ENCODE peak calls at places on chromosomes 12 and 14, in six cellular contexts. D is DND-41, M is spleen, N is thyroid gland, J is neural progenitor cell, T is tibial artery. I is an unnamed sample.

GRCh38 chr14:94971750-94972149 is 185.6 kb downstream of the DICER1 start:
- DNase-seq in D (no peak), T (peak; percentile 73), N (no peak), M (no peak), J (no peak), I (no peak)

GRCh38 chr14:54344445-54344844 is 52.4 kb upstream of the CDKN3 start:
- DNase-seq in M (no peak), J (no peak), N (no peak), T (no peak), D (no peak), I (no peak)

GRCh38 chr14:20751963-20752562 is 6.4 kb downstream of the EDDM3A start:
- DNase-seq in T (no peak), N (no peak), M (no peak), D (no peak), J (no peak), I (no peak)

GRCh38 chr14:103140316-103141109 is 17.3 kb downstream of the TNFAIP2 start:
- DNase-seq in J (no peak), T (no peak), D (no peak), N (peak; percentile 80), M (no peak), I (no peak)

GRCh38 chr12:4540633-4541032 is 1.9 kb downstream of the RAD51AP1 start:
- DNase-seq in D (no peak), J (no peak), N (no peak), M (no peak), T (no peak), I (no peak)

GRCh38 chr12:6199531-6200265 is 502 bp upstream of the CD9 start:
- DNase-seq in T (no peak), N (peak; percentile 68), D (no peak), J (peak; percentile 80), M (no peak), I (no peak)

GRCh38 chr14:77103475-77103874 is 5.4 kb downstream of the CIPC start:
- DNase-seq in T (no peak), N (no peak), M (no peak), J (no peak), D (no peak), I (no peak)

GRCh38 chr14:100692859-100693558 is 33.7 kb upstream of the DLK1 start:
- DNase-seq in D (no peak), J (no peak), M (no peak), T (no peak), N (no peak), I (no peak)

GRCh38 chr14:99564256-99564902 is 39.6 kb downstream of the CCDC85C start:
- DNase-seq in J (no peak), N (peak; percentile 90), T (peak; percentile 46), M (no peak), D (no peak), I (no peak)

GRCh38 chr12:71415336-71416231 is 24.0 kb upstream of the LGR5 start:
- DNase-seq in N (no peak), J (peak; percentile 82), T (no peak), M (no peak), D (peak; percentile 27), I (no peak)

GRCh38 chr12:32868885-32869284 is 27.7 kb downstream of the PKP2 start:
- DNase-seq in N (no peak), J (no peak), T (no peak), M (no peak), D (no peak), I (no peak)

GRCh38 chr14:73717998-73718741 is 4.0 kb upstream of the PNMA1 start:
- DNase-seq in M (peak; percentile 69), D (no peak), N (peak; percentile 67), T (no peak), J (peak; percentile 81), I (no peak)

GRCh38 chr14:53331247-53331646 is 178.1 kb upstream of the DDHD1 start:
- DNase-seq in T (no peak), N (no peak), J (no peak), M (no peak), D (no peak), I (no peak)

GRCh38 chr12:50554651-50555050 is 49.9 kb downstream of the DIP2B start:
- DNase-seq in J (no peak), T (no peak), N (no peak), M (no peak), D (no peak), I (no peak)

GRCh38 chr12:93946542-93947150 is 201.7 kb upstream of the PLXNC1 start:
- DNase-seq in N (no peak), T (no peak), J (no peak), M (no peak), D (no peak), I (no peak)

GRCh38 chr14:72752034-72752412 is 141.9 kb downstream of the DPF3 start:
- DNase-seq in D (no peak), M (no peak), J (no peak), N (no peak), T (no peak), I (no peak)

DNA sequence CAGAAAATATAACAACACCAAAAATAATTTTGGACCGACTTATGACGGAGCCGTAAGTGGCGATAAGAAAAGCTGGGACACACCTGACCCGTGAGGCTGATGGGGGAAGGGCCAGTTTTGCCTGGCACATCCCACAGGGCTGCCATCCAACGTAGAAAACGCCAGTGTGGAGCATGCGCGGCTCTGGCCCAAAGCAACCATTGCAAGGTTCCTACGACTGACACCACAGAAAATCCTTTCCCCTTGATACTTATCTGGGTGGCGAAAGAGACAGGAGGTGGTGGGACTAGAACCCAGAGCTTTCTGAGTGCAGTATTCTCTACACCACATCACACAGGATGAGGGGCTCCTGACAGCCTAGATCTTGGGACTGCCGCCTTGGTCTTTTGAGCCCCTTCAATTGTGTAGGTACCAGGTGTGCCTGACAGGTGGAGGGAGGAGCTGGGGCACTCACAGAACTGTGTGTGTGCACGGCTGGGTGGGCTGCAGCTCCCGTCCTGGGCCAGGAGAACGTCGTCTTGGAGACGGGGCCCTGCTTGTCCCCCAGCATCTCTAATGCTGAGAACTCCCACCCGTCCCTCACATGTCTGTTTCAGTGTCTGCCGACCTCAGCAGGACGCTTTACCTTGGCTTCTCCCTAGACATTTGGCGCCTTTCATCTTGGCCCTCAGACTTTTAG is 17.4 kb upstream of the CACNA2D4 start:
- DNase-seq in N (no peak), J (no peak), D (no peak), T (no peak), M (no peak), I (no peak)
- H3K27ac ChIP-seq in N (peak overlapping the region; percentile 55), J (no peak overlapping the region), D (no peak overlapping the region), T (peak overlapping the region; percentile 86), M (no peak overlapping the region), I (no peak overlapping the region)

GRCh38 chr12:121814429-121815119 is 10.8 kb downstream of the SETD1B start:
- DNase-seq in D (no peak), M (peak; percentile 78), N (no peak), T (no peak), J (no peak), I (no peak)

GRCh38 chr12:121813951-121814350 is 10.1 kb downstream of the SETD1B start:
- DNase-seq in T (no peak), M (peak; percentile 72), J (no peak), D (no peak), N (no peak), I (no peak)

GRCh38 chr12:121811434-121812319 is 7.9 kb downstream of the SETD1B start:
- DNase-seq in D (peak; percentile 93), M (peak; percentile 94), N (peak; percentile 81), T (no peak), J (peak; percentile 92), I (peak; percentile 60)

GRCh38 chr12:121812320-121812871 is 8.6 kb downstream of the SETD1B start:
- DNase-seq in D (no peak), M (peak; percentile 90), J (peak; percentile 88), T (no peak), N (peak; percentile 84), I (no peak)

DNA sequence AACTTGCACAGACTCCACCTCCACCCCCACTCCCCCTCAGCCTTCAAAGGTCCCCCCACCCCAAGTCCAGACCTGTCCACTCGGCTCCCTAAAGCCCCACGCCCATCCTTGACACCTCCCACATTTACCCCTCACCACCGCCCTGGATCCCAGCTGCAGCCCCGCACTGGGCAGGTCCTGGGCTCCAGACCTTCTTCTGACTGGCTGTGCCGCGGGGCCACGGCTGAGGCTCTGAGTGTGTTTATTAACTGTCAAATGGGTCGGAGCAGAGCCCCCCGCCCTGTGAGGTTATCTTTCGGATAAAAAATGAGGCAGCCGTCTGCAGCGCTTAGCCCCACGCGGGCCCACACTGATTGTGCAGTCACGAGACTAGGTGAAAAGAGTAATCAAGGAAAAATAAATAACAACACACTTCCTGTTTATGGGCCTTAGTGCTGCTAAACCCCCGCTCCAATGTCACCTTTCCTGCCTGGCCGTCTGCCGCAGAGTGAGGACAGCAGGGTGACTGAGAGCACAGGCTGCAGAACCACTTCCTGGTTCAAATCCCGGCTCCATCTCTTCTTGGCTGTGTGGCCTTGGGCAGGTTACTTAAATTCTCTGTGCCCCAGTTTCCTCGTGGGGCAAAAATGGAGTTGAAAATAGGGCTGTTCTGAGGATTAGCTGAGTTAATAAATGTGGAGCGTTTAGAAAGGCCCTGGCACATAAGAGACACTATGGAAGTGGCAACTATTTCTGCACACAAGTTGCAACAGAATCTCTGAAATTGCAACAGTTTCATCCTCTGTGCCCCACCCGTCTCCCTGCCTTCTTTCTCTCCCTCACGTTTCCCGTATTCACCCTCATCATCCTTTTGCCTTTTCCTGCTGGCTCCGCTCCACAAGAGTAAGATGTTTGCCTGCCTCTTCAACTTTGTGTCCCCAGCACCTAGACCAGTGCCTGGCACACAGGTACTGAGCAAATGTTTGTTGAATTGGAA is 9.4 kb downstream of the SETD1B start:
- DNase-seq in J (no peak), N (no peak), T (no peak), M (peak; percentile 78), D (no peak), I (peak; percentile 60)
- H3K4me3 ChIP-seq in J (peak overlapping the region; percentile 60), N (peak overlapping the region; percentile 36), T (peak overlapping the region; percentile 57), M (peak overlapping the region; percentile 61), D (no peak overlapping the region), I (peak overlapping the region; percentile 42)

GRCh38 chr14:24186831-24187537 is 1.6 kb downstream of the IPO4 start:
- DNase-seq in N (no peak), T (no peak), D (no peak), M (no peak), J (no peak), I (no peak)

GRCh38 chr14:24187538-24187915 is 1.1 kb downstream of the IPO4 start:
- DNase-seq in D (peak; percentile 18), N (no peak), J (no peak), M (no peak), T (no peak), I (no peak)

GRCh38 chr14:24189460-24189859 is 844 bp upstream of the IPO4 start:
- DNase-seq in M (no peak), N (no peak), D (no peak), J (no peak), T (no peak), I (no peak)

GRCh38 chr14:24189059-24189375 is 401 bp upstream of the IPO4 start:
- DNase-seq in J (no peak), D (no peak), N (no peak), M (no peak), T (no peak), I (no peak)

GRCh38 chr14:24188251-24189058 is at the start of gene IPO4:
- DNase-seq in M (peak; percentile 97), J (peak; percentile 99), D (peak; percentile 97), T (peak; percentile 96), N (peak; percentile 97), I (peak; percentile 98)
- H3K27ac ChIP-seq in M (peak within 1 kb of the TSS; percentile 81), J (no peak within 1 kb of the TSS), D (peak within 1 kb of the TSS; percentile 72), T (peak within 1 kb of the TSS; percentile 73), N (peak within 1 kb of the TSS; percentile 31), I (peak within 1 kb of the TSS; percentile 79)

DNA sequence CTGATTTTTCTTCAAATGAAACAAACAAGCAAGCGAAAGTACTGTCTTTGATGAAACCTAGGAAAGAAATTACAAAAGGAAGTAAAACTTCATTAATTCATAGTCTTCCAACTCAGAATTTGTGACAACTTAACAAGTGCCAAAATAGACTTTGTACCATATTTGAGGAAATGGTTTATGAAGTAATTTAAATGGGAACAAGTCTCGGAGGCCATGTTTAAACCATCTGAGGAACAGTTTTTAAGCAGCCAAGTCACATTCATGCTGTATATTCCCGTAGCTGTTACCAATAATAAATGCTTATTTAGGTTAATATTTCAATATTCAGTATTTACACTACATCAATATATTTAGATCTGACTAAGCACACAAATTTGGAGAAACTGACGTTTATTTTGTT is 779 bp upstream of the ARHGDIB start:
- DNase-seq in T (no peak), N (no peak), D (no peak), M (no peak), J (no peak), I (peak; percentile 52)
- H3K4me3 ChIP-seq in T (peak overlapping the region; percentile 44), N (peak overlapping the region; percentile 22), D (peak overlapping the region; percentile 77), M (peak overlapping the region; percentile 59), J (no peak overlapping the region), I (peak overlapping the region; percentile 100)